ENCODE peak calls at places on chromosome 20, in ten cellular contexts. One of them, this sample, is unnamed.
A peak's percentile ranks its signal among the peaks of the same experiment; 100 is the strongest.

GRCh38 chr20:43237651-43238050 is 47.9 kb upstream of the PTPRT start:
- DNase-seq in BE2C: no peak
- DNase-seq in choroid plexus epithelial cell: no peak
- DNase-seq in A549: no peak
- DNase-seq in Caco-2: no peak
- DNase-seq in bronchial epithelial cell: no peak
- DNase-seq in coronary artery: no peak
- DNase-seq in Calu3: no peak
- DNase-seq in heart right ventricle: no peak
- DNase-seq in thyroid gland: no peak
- DNase-seq in this sample: no peak

GRCh38 chr20:49385471-49385870 is 97.0 kb downstream of the KCNB1 start:
- DNase-seq in thyroid gland: no peak
- DNase-seq in Calu3: peak; percentile 53
- DNase-seq in coronary artery: no peak
- DNase-seq in choroid plexus epithelial cell: peak; percentile 65
- DNase-seq in Caco-2: peak; percentile 69
- DNase-seq in A549: peak; percentile 53
- DNase-seq in bronchial epithelial cell: peak; percentile 37
- DNase-seq in BE2C: peak; percentile 67
- DNase-seq in heart right ventricle: no peak
- DNase-seq in this sample: peak; percentile 33

GRCh38 chr20:38890497-38890818 is 35.8 kb upstream of the FAM83D start:
- DNase-seq in BE2C: no peak
- DNase-seq in Calu3: no peak
- DNase-seq in A549: peak; percentile 27
- DNase-seq in coronary artery: no peak
- DNase-seq in Caco-2: no peak
- DNase-seq in thyroid gland: no peak
- DNase-seq in heart right ventricle: no peak
- DNase-seq in choroid plexus epithelial cell: no peak
- DNase-seq in bronchial epithelial cell: peak; percentile 18
- DNase-seq in this sample: no peak

GRCh38 chr20:10861086-10861485 is 187.3 kb upstream of the JAG1 start:
- DNase-seq in Caco-2: no peak
- DNase-seq in thyroid gland: no peak
- DNase-seq in A549: peak; percentile 36
- DNase-seq in coronary artery: no peak
- DNase-seq in heart right ventricle: no peak
- DNase-seq in BE2C: no peak
- DNase-seq in choroid plexus epithelial cell: peak; percentile 81
- DNase-seq in bronchial epithelial cell: peak; percentile 93
- DNase-seq in Calu3: no peak
- DNase-seq in this sample: peak; percentile 31

GRCh38 chr20:44009679-44009992 is 95.0 kb downstream of the TOX2 start:
- DNase-seq in choroid plexus epithelial cell: no peak
- DNase-seq in thyroid gland: no peak
- DNase-seq in BE2C: no peak
- DNase-seq in heart right ventricle: no peak
- DNase-seq in A549: no peak
- DNase-seq in coronary artery: no peak
- DNase-seq in bronchial epithelial cell: no peak
- DNase-seq in Calu3: no peak
- DNase-seq in Caco-2: no peak
- DNase-seq in this sample: no peak

GRCh38 chr20:6142348-6142993 is 19.6 kb upstream of the FERMT1 start:
- DNase-seq in A549: peak; percentile 75
- DNase-seq in Caco-2: peak; percentile 67
- DNase-seq in choroid plexus epithelial cell: peak; percentile 82
- DNase-seq in thyroid gland: peak; percentile 62
- DNase-seq in coronary artery: no peak
- DNase-seq in heart right ventricle: no peak
- DNase-seq in bronchial epithelial cell: peak; percentile 65
- DNase-seq in Calu3: peak; percentile 40
- DNase-seq in BE2C: peak; percentile 44
- DNase-seq in this sample: peak; percentile 48

GRCh38 chr20:5484926-5485325 is 168.2 kb upstream of the PROKR2 start:
- DNase-seq in coronary artery: no peak
- DNase-seq in Caco-2: no peak
- DNase-seq in A549: no peak
- DNase-seq in Calu3: no peak
- DNase-seq in heart right ventricle: no peak
- DNase-seq in bronchial epithelial cell: no peak
- DNase-seq in BE2C: no peak
- DNase-seq in choroid plexus epithelial cell: no peak
- DNase-seq in thyroid gland: no peak
- DNase-seq in this sample: no peak

GRCh38 chr20:49349678-49350077 is 71.8 kb upstream of the ZNFX1 start:
- DNase-seq in choroid plexus epithelial cell: no peak
- DNase-seq in Caco-2: no peak
- DNase-seq in Calu3: no peak
- DNase-seq in heart right ventricle: no peak
- DNase-seq in bronchial epithelial cell: no peak
- DNase-seq in BE2C: no peak
- DNase-seq in thyroid gland: no peak
- DNase-seq in coronary artery: no peak
- DNase-seq in A549: no peak
- DNase-seq in this sample: no peak

GRCh38 chr20:1478566-1478965 is 11.9 kb upstream of the NSFL1C start:
- DNase-seq in Calu3: no peak
- DNase-seq in coronary artery: no peak
- DNase-seq in Caco-2: no peak
- DNase-seq in choroid plexus epithelial cell: peak; percentile 44
- DNase-seq in thyroid gland: no peak
- DNase-seq in A549: peak; percentile 42
- DNase-seq in bronchial epithelial cell: peak; percentile 97
- DNase-seq in heart right ventricle: no peak
- DNase-seq in BE2C: no peak
- DNase-seq in this sample: peak; percentile 67

GRCh38 chr20:297098-297924 is at the start of gene ZCCHC3:
- DNase-seq in BE2C: peak; percentile 79
- DNase-seq in heart right ventricle: peak; percentile 87
- DNase-seq in thyroid gland: peak; percentile 92
- DNase-seq in Calu3: peak; percentile 80
- DNase-seq in bronchial epithelial cell: peak; percentile 73
- DNase-seq in coronary artery: peak; percentile 93
- DNase-seq in Caco-2: peak; percentile 96
- DNase-seq in choroid plexus epithelial cell: peak; percentile 98
- DNase-seq in A549: peak; percentile 95
- DNase-seq in this sample: peak; percentile 85
- TF ChIP-seq CTCF in BE2C: peak; percentile 14
- TF ChIP-seq CTCF in heart right ventricle: no peak
- TF ChIP-seq CTCF in thyroid gland: peak; percentile 31
- TF ChIP-seq CTCF in Calu3: no peak
- TF ChIP-seq CTCF in bronchial epithelial cell: no peak
- TF ChIP-seq CTCF in coronary artery: no peak
- TF ChIP-seq CTCF in Caco-2: peak; percentile 32
- TF ChIP-seq CTCF in choroid plexus epithelial cell: peak; percentile 24
- TF ChIP-seq CTCF in A549: peak; percentile 31
- TF ChIP-seq CTCF in this sample: peak; percentile 39

GRCh38 chr20:64129146-64129782 is 21.9 kb upstream of the NPBWR2 start:
- DNase-seq in choroid plexus epithelial cell: no peak
- DNase-seq in thyroid gland: no peak
- DNase-seq in Caco-2: no peak
- DNase-seq in BE2C: no peak
- DNase-seq in coronary artery: no peak
- DNase-seq in A549: no peak
- DNase-seq in heart right ventricle: no peak
- DNase-seq in bronchial epithelial cell: no peak
- DNase-seq in Calu3: no peak
- DNase-seq in this sample: no peak

GRCh38 chr20:64130876-64131275 is 23.5 kb upstream of the NPBWR2 start:
- DNase-seq in heart right ventricle: no peak
- DNase-seq in A549: no peak
- DNase-seq in choroid plexus epithelial cell: no peak
- DNase-seq in bronchial epithelial cell: no peak
- DNase-seq in Calu3: no peak
- DNase-seq in Caco-2: no peak
- DNase-seq in thyroid gland: no peak
- DNase-seq in BE2C: no peak
- DNase-seq in coronary artery: no peak
- DNase-seq in this sample: no peak

GRCh38 chr20:64130271-64130670 is 22.9 kb upstream of the NPBWR2 start:
- DNase-seq in coronary artery: no peak
- DNase-seq in A549: no peak
- DNase-seq in thyroid gland: no peak
- DNase-seq in heart right ventricle: no peak
- DNase-seq in Calu3: no peak
- DNase-seq in Caco-2: no peak
- DNase-seq in BE2C: no peak
- DNase-seq in bronchial epithelial cell: no peak
- DNase-seq in choroid plexus epithelial cell: no peak
- DNase-seq in this sample: no peak

GRCh38 chr20:64133951-64134407 is 26.6 kb upstream of the NPBWR2 start:
- DNase-seq in thyroid gland: no peak
- DNase-seq in Caco-2: no peak
- DNase-seq in A549: no peak
- DNase-seq in Calu3: no peak
- DNase-seq in bronchial epithelial cell: no peak
- DNase-seq in heart right ventricle: no peak
- DNase-seq in choroid plexus epithelial cell: peak; percentile 13
- DNase-seq in coronary artery: no peak
- DNase-seq in BE2C: no peak
- DNase-seq in this sample: no peak

GRCh38 chr20:64131406-64131805 is 24.0 kb upstream of the NPBWR2 start:
- DNase-seq in choroid plexus epithelial cell: peak; percentile 24
- DNase-seq in BE2C: no peak
- DNase-seq in bronchial epithelial cell: peak; percentile 11
- DNase-seq in Calu3: peak; percentile 67
- DNase-seq in A549: peak; percentile 68
- DNase-seq in thyroid gland: no peak
- DNase-seq in coronary artery: no peak
- DNase-seq in heart right ventricle: no peak
- DNase-seq in Caco-2: no peak
- DNase-seq in this sample: peak; percentile 11
- TF ChIP-seq CTCF in choroid plexus epithelial cell: peak; percentile 38
- TF ChIP-seq CTCF in BE2C: peak; percentile 46
- TF ChIP-seq CTCF in bronchial epithelial cell: peak; percentile 22
- TF ChIP-seq CTCF in Calu3: peak; percentile 54
- TF ChIP-seq CTCF in A549: peak; percentile 38
- TF ChIP-seq CTCF in thyroid gland: no peak
- TF ChIP-seq CTCF in coronary artery: no peak
- TF ChIP-seq CTCF in heart right ventricle: no peak
- TF ChIP-seq CTCF in Caco-2: peak; percentile 46
- TF ChIP-seq CTCF in this sample: peak; percentile 60

GRCh38 chr20:33686008-33686983 is at the start of gene E2F1:
- DNase-seq in Calu3: peak; percentile 100
- DNase-seq in heart right ventricle: peak; percentile 97
- DNase-seq in coronary artery: peak; percentile 96
- DNase-seq in BE2C: peak; percentile 99
- DNase-seq in bronchial epithelial cell: peak; percentile 66
- DNase-seq in choroid plexus epithelial cell: peak; percentile 92
- DNase-seq in A549: peak; percentile 93
- DNase-seq in thyroid gland: peak; percentile 97
- DNase-seq in Caco-2: peak; percentile 100
- DNase-seq in this sample: peak; percentile 90

GRCh38 chr20:33687370-33687915 is 1.3 kb upstream of the E2F1 start:
- DNase-seq in choroid plexus epithelial cell: peak; percentile 40
- DNase-seq in Calu3: no peak
- DNase-seq in Caco-2: no peak
- DNase-seq in bronchial epithelial cell: no peak
- DNase-seq in BE2C: no peak
- DNase-seq in heart right ventricle: no peak
- DNase-seq in coronary artery: no peak
- DNase-seq in thyroid gland: no peak
- DNase-seq in A549: no peak
- DNase-seq in this sample: no peak

GRCh38 chr20:33684533-33685327 is 1.5 kb downstream of the E2F1 start:
- DNase-seq in Caco-2: no peak
- DNase-seq in BE2C: peak; percentile 56
- DNase-seq in choroid plexus epithelial cell: no peak
- DNase-seq in heart right ventricle: no peak
- DNase-seq in coronary artery: no peak
- DNase-seq in thyroid gland: no peak
- DNase-seq in A549: no peak
- DNase-seq in bronchial epithelial cell: no peak
- DNase-seq in Calu3: peak; percentile 43
- DNase-seq in this sample: no peak

GRCh38 chr20:33686984-33687366 is 790 bp upstream of the E2F1 start:
- DNase-seq in A549: no peak
- DNase-seq in choroid plexus epithelial cell: no peak
- DNase-seq in thyroid gland: no peak
- DNase-seq in BE2C: no peak
- DNase-seq in Calu3: no peak
- DNase-seq in coronary artery: no peak
- DNase-seq in heart right ventricle: no peak
- DNase-seq in bronchial epithelial cell: no peak
- DNase-seq in Caco-2: no peak
- DNase-seq in this sample: no peak

DNA sequence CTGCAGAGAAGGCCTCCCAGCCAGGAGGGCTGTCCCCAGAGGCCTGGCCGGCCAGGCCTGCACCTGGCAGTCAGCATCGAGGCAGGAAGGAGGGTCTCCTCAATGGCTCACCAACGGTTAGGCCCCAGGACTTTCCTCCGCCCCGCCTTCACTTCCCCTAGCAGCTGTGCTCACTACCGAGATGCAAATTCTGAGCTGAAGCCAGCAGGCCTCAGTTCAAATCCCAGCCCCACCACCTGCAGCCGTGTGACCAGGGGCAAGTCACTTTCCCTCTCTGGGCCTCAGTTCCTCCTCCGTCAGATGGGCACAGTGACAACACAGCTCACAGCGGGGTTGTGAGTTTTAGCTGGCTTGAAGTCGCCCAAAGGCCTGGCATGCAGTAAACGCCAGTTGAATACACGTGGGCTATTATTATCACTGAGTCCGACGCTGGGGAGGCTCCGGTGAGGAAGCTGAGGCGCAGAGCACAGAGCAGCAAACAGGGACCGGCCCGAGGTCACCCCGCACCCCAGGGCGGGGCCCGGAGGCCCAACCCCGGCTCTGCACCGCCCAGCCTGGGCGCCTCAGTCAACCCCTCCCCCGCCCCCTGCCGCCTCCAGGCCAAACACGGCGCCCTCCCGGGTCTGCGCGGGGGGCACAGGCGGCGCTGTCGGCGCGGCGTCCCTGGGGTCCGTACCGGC is 717 bp downstream of the E2F1 start:
- DNase-seq in thyroid gland: peak; percentile 11
- DNase-seq in Caco-2: peak; percentile 84
- DNase-seq in coronary artery: no peak
- DNase-seq in choroid plexus epithelial cell: no peak
- DNase-seq in Calu3: peak; percentile 74
- DNase-seq in A549: peak; percentile 48
- DNase-seq in BE2C: peak; percentile 92
- DNase-seq in heart right ventricle: no peak
- DNase-seq in bronchial epithelial cell: peak; percentile 8
- DNase-seq in this sample: no peak
- TF ChIP-seq CTCF in thyroid gland: no peak
- TF ChIP-seq CTCF in Caco-2: no peak
- TF ChIP-seq CTCF in coronary artery: no peak
- TF ChIP-seq CTCF in choroid plexus epithelial cell: no peak
- TF ChIP-seq CTCF in Calu3: no peak
- TF ChIP-seq CTCF in A549: no peak
- TF ChIP-seq CTCF in BE2C: no peak
- TF ChIP-seq CTCF in heart right ventricle: no peak
- TF ChIP-seq CTCF in bronchial epithelial cell: no peak
- TF ChIP-seq CTCF in this sample: no peak

DNA sequence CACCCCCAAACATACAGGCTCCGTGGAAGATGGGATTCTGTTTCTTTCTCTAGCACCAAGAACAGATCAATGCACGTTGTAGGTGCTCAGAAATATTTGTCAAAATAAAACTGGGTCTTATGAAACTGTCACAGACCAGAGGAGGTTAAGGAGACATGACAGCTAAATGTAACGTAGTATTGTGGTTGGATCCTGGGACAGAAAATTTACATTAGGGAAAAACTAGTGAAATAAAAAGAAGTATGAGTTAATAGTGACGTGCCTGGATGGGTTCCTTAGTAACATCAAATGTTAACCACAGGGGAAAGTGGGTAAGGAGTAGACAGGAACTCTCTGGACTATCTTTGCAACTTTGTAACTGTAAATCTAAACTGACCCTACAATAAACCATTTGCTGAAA is 31.5 kb downstream of the NOL4L start:
- DNase-seq in coronary artery: no peak
- DNase-seq in BE2C: no peak
- DNase-seq in bronchial epithelial cell: no peak
- DNase-seq in thyroid gland: no peak
- DNase-seq in choroid plexus epithelial cell: no peak
- DNase-seq in Caco-2: no peak
- DNase-seq in Calu3: no peak
- DNase-seq in heart right ventricle: no peak
- DNase-seq in A549: no peak
- DNase-seq in this sample: no peak
- TF ChIP-seq CTCF in coronary artery: no peak
- TF ChIP-seq CTCF in BE2C: no peak
- TF ChIP-seq CTCF in bronchial epithelial cell: no peak
- TF ChIP-seq CTCF in thyroid gland: no peak
- TF ChIP-seq CTCF in choroid plexus epithelial cell: no peak
- TF ChIP-seq CTCF in Caco-2: no peak
- TF ChIP-seq CTCF in Calu3: no peak
- TF ChIP-seq CTCF in heart right ventricle: no peak
- TF ChIP-seq CTCF in A549: no peak
- TF ChIP-seq CTCF in this sample: no peak

This sample was measured in HFFc6.